ENCODE peak calls at places on chromosomes 5 and 9, in seven cellular contexts. Z, U, T, L, O, D and W are unnamed samples.

GRCh38 chr5:124262443-124262842 is 484.0 kb downstream of the ZNF608 start:
- DNase-seq in Z (no peak), U (peak), T (no peak), L (no peak), O (no peak), D (no peak), W (no peak)

GRCh38 chr9:88420227-88420626 is 32.0 kb downstream of the SPIN1 start:
- DNase-seq in Z (no peak), U (peak), T (no peak), L (no peak), O (no peak), D (no peak), W (no peak)

GRCh38 chr5:179550511-179551342 is at the start of gene RUFY1:
- DNase-seq in Z (peak), U (peak), T (no peak), L (peak), O (peak), D (peak), W (peak)

GRCh38 chr9:107360098-107360497 is 77.0 kb downstream of the RAD23B start:
- DNase-seq in Z (no peak), U (peak), T (no peak), L (no peak), O (no peak), D (no peak), W (no peak)

GRCh38 chr5:159097461-159098284 is 2.0 kb downstream of the EBF1 start:
- DNase-seq in Z (peak), U (peak), T (no peak), L (peak), O (no peak), D (peak), W (no peak)

GRCh38 chr5:78905084-78905938 is 79.8 kb downstream of the ARSB start:
- DNase-seq in Z (peak), U (peak), T (no peak), L (no peak), O (no peak), D (no peak), W (no peak)

GRCh38 chr5:119368238-119368630 is 12.4 kb downstream of the TNFAIP8 start:
- DNase-seq in Z (no peak), U (no peak), T (no peak), L (no peak), O (no peak), D (no peak), W (no peak)

GRCh38 chr9:86287013-86287412 is 4.7 kb upstream of the ISCA1 start:
- DNase-seq in Z (peak), U (peak), T (no peak), L (no peak), O (no peak), D (no peak), W (no peak)

GRCh38 chr9:128823903-128824406 is 5.6 kb downstream of the SPOUT1 start:
- DNase-seq in Z (no peak), U (no peak), T (no peak), L (no peak), O (no peak), D (no peak), W (no peak)

GRCh38 chr9:108835831-108836230 is 20.0 kb downstream of the ACTL7B start:
- DNase-seq in Z (peak), U (no peak), T (no peak), L (no peak), O (no peak), D (no peak), W (no peak)

GRCh38 chr5:143680672-143681259 is 131.2 kb upstream of the HMHB1 start:
- DNase-seq in Z (no peak), U (peak), T (no peak), L (no peak), O (no peak), D (no peak), W (no peak)

GRCh38 chr5:131944700-131945550 is 538 bp downstream of the MEIKIN start:
- DNase-seq in Z (no peak), U (no peak), T (no peak), L (no peak), O (no peak), D (no peak), W (no peak)

GRCh38 chr5:124528838-124529237 is 217.6 kb downstream of the ZNF608 start:
- DNase-seq in Z (no peak), U (peak), T (no peak), L (no peak), O (no peak), D (no peak), W (no peak)

GRCh38 chr5:154478752-154479159 is 729 bp upstream of the HAND1 start:
- DNase-seq in Z (no peak), U (peak), T (no peak), L (no peak), O (no peak), D (no peak), W (no peak)

GRCh38 chr9:88388886-88389617 is 808 bp downstream of the SPIN1 start:
- DNase-seq in Z (peak), U (peak), T (no peak), L (peak), O (peak), D (peak), W (peak)

GRCh38 chr9:126885089-126885753 is 24.8 kb downstream of the ZBTB34 start:
- DNase-seq in Z (peak), U (peak), T (no peak), L (no peak), O (no peak), D (no peak), W (no peak)

GRCh38 chr5:95927927-95928723 is 33.5 kb downstream of the ELL2 start:
- DNase-seq in Z (no peak), U (no peak), T (no peak), L (no peak), O (no peak), D (no peak), W (no peak)

GRCh38 chr9:88593537-88594185 is 58.7 kb downstream of the NXNL2 start:
- DNase-seq in Z (peak), U (peak), T (no peak), L (peak), O (no peak), D (no peak), W (no peak)

GRCh38 chr9:131478911-131479310 is 23.8 kb upstream of the POMT1 start:
- DNase-seq in Z (no peak), U (no peak), T (no peak), L (no peak), O (no peak), D (no peak), W (no peak)

GRCh38 chr5:56279979-56280378 is 46.8 kb upstream of the ANKRD55 start:
- DNase-seq in Z (peak), U (peak), T (peak), L (no peak), O (no peak), D (no peak), W (no peak)

GRCh38 chr9:76032652-76033373 is 142.3 kb downstream of the PCSK5 start:
- DNase-seq in Z (no peak), U (no peak), T (no peak), L (no peak), O (no peak), D (no peak), W (no peak)

GRCh38 chr9:131318211-131318610 is 28.7 kb downstream of the PLPP7 start:
- DNase-seq in Z (no peak), U (peak), T (no peak), L (no peak), O (no peak), D (peak), W (no peak)

GRCh38 chr5:149271717-149272558 is at the start of gene AFAP1L1:
- DNase-seq in Z (peak), U (peak), T (no peak), L (peak), O (peak), D (peak), W (peak)